ENCODE peak calls at places on chromosomes 6 and 20, in four cellular contexts. One of them, this sample, is unnamed.

GRCh38 chr20:48544402-48545333 is 283.1 kb downstream of the PREX1 start:
- DNase-seq in adrenal gland: no peak
- DNase-seq in mesendoderm: peak; percentile 42
- DNase-seq in Panc1: no peak
- DNase-seq in this sample: peak; percentile 70

GRCh38 chr6:146857960-146858308 is 259.2 kb downstream of the ADGB start:
- DNase-seq in adrenal gland: no peak
- DNase-seq in mesendoderm: peak; percentile 64
- DNase-seq in Panc1: no peak
- DNase-seq in this sample: peak; percentile 52

GRCh38 chr20:5871720-5872410 is 78.5 kb downstream of the TRMT6 start:
- DNase-seq in adrenal gland: no peak
- DNase-seq in mesendoderm: peak; percentile 10
- DNase-seq in Panc1: no peak
- DNase-seq in this sample: peak; percentile 32

GRCh38 chr6:161186173-161186769 is 87.6 kb downstream of the AGPAT4 start:
- DNase-seq in adrenal gland: no peak
- DNase-seq in mesendoderm: no peak
- DNase-seq in Panc1: peak; percentile 41
- DNase-seq in this sample: no peak

GRCh38 chr6:63573140-63573898 is 1.0 kb downstream of the LOC128125822 start:
- DNase-seq in adrenal gland: peak; percentile 85
- DNase-seq in mesendoderm: peak; percentile 95
- DNase-seq in Panc1: no peak
- DNase-seq in this sample: peak; percentile 61

GRCh38 chr6:135033238-135033637 is 21.4 kb downstream of the HBS1L start:
- DNase-seq in adrenal gland: no peak
- DNase-seq in mesendoderm: no peak
- DNase-seq in Panc1: no peak
- DNase-seq in this sample: no peak

GRCh38 chr6:43734294-43734665 is 35.7 kb upstream of the VEGFA start:
- DNase-seq in adrenal gland: no peak
- DNase-seq in mesendoderm: no peak
- DNase-seq in Panc1: no peak
- DNase-seq in this sample: no peak

GRCh38 chr6:51249798-51250197 is 431.1 kb downstream of the TFAP2B start:
- DNase-seq in adrenal gland: no peak
- DNase-seq in mesendoderm: no peak
- DNase-seq in Panc1: no peak
- DNase-seq in this sample: no peak

GRCh38 chr6:98836025-98836961 is 1.9 kb downstream of the POU3F2 start:
- DNase-seq in adrenal gland: no peak
- DNase-seq in mesendoderm: peak; percentile 56
- DNase-seq in Panc1: no peak
- DNase-seq in this sample: no peak

GRCh38 chr20:32966881-32967781 is 37.1 kb downstream of the SUN5 start:
- DNase-seq in adrenal gland: no peak
- DNase-seq in mesendoderm: no peak
- DNase-seq in Panc1: no peak
- DNase-seq in this sample: no peak

GRCh38 chr20:53163486-53163885 is 191.3 kb downstream of the TSHZ2 start:
- DNase-seq in adrenal gland: no peak
- DNase-seq in mesendoderm: no peak
- DNase-seq in Panc1: no peak
- DNase-seq in this sample: no peak

GRCh38 chr6:15791401-15792137 is 128.7 kb upstream of the DTNBP1 start:
- DNase-seq in adrenal gland: no peak
- DNase-seq in mesendoderm: no peak
- DNase-seq in Panc1: no peak
- DNase-seq in this sample: no peak

GRCh38 chr6:20302702-20303251 is 90.5 kb upstream of the MBOAT1 start:
- DNase-seq in adrenal gland: no peak
- DNase-seq in mesendoderm: peak; percentile 84
- DNase-seq in Panc1: no peak
- DNase-seq in this sample: no peak

GRCh38 chr20:20553534-20553933 is 158.9 kb downstream of the RALGAPA2 start:
- DNase-seq in adrenal gland: no peak
- DNase-seq in mesendoderm: no peak
- DNase-seq in Panc1: no peak
- DNase-seq in this sample: no peak

GRCh38 chr20:13839421-13840092 is 54.7 kb downstream of the NDUFAF5 start:
- DNase-seq in adrenal gland: no peak
- DNase-seq in mesendoderm: no peak
- DNase-seq in Panc1: no peak
- DNase-seq in this sample: no peak

GRCh38 chr20:2626853-2627541 is 25.4 kb upstream of the NOP56 start:
- DNase-seq in adrenal gland: no peak
- DNase-seq in mesendoderm: peak; percentile 12
- DNase-seq in Panc1: no peak
- DNase-seq in this sample: peak; percentile 10

GRCh38 chr6:22878706-22879105 is 309.3 kb downstream of the HDGFL1 start:
- DNase-seq in adrenal gland: no peak
- DNase-seq in mesendoderm: no peak
- DNase-seq in Panc1: no peak
- DNase-seq in this sample: no peak

GRCh38 chr6:124389127-124389526 is 573.1 kb upstream of the RNF217 start:
- DNase-seq in adrenal gland: no peak
- DNase-seq in mesendoderm: peak; percentile 22
- DNase-seq in Panc1: no peak
- DNase-seq in this sample: no peak

GRCh38 chr20:32623667-32624157 is 38.6 kb upstream of the NOL4L start:
- DNase-seq in adrenal gland: no peak
- DNase-seq in mesendoderm: peak; percentile 54
- DNase-seq in Panc1: no peak
- DNase-seq in this sample: no peak

GRCh38 chr6:16352821-16353438 is 114.5 kb downstream of the GMPR start:
- DNase-seq in adrenal gland: no peak
- DNase-seq in mesendoderm: no peak
- DNase-seq in Panc1: no peak
- DNase-seq in this sample: no peak

GRCh38 chr20:59726196-59726595 is 121.9 kb downstream of the PHACTR3 start:
- DNase-seq in adrenal gland: no peak
- DNase-seq in mesendoderm: no peak
- DNase-seq in Panc1: no peak
- DNase-seq in this sample: no peak

GRCh38 chr6:145080651-145081050 is 654.7 kb downstream of the EPM2A start:
- DNase-seq in adrenal gland: no peak
- DNase-seq in mesendoderm: no peak
- DNase-seq in Panc1: no peak
- DNase-seq in this sample: no peak
- H3K36me3 ChIP-seq in adrenal gland: no peaks in the 10 kb centered on the region
- H3K36me3 ChIP-seq in mesendoderm: no peaks in the 10 kb centered on the region
- H3K36me3 ChIP-seq in Panc1: no peaks in the 10 kb centered on the region
- H3K36me3 ChIP-seq in this sample: no peaks in the 10 kb centered on the region

GRCh38 chr6:1612386-1612893 is 2.7 kb downstream of the FOXC1 start:
- DNase-seq in adrenal gland: no peak
- DNase-seq in mesendoderm: no peak
- DNase-seq in Panc1: no peak
- DNase-seq in this sample: no peak

GRCh38 chr6:1611322-1611571 is 1.5 kb downstream of the FOXC1 start:
- DNase-seq in adrenal gland: no peak
- DNase-seq in mesendoderm: no peak
- DNase-seq in Panc1: no peak
- DNase-seq in this sample: peak; percentile 74

GRCh38 chr6:1610497-1611321 is 994 bp downstream of the FOXC1 start:
- DNase-seq in adrenal gland: no peak
- DNase-seq in mesendoderm: no peak
- DNase-seq in Panc1: no peak
- DNase-seq in this sample: peak; percentile 41

GRCh38 chr6:1612902-1613301 is 3.2 kb downstream of the FOXC1 start:
- DNase-seq in adrenal gland: no peak
- DNase-seq in mesendoderm: no peak
- DNase-seq in Panc1: no peak
- DNase-seq in this sample: no peak

GRCh38 chr6:1611572-1612385 is 2.1 kb downstream of the FOXC1 start:
- DNase-seq in adrenal gland: no peak
- DNase-seq in mesendoderm: peak; percentile 22
- DNase-seq in Panc1: no peak
- DNase-seq in this sample: peak; percentile 37
- H3K4me1 ChIP-seq in adrenal gland: peaks cover 10% of the 10 kb centered on the region
- H3K4me1 ChIP-seq in mesendoderm: peaks cover 4% of the 10 kb centered on the region
- H3K4me1 ChIP-seq in Panc1: peaks cover 13% of the 10 kb centered on the region
- H3K4me1 ChIP-seq in this sample: peaks cover 8% of the 10 kb centered on the region

DNA sequence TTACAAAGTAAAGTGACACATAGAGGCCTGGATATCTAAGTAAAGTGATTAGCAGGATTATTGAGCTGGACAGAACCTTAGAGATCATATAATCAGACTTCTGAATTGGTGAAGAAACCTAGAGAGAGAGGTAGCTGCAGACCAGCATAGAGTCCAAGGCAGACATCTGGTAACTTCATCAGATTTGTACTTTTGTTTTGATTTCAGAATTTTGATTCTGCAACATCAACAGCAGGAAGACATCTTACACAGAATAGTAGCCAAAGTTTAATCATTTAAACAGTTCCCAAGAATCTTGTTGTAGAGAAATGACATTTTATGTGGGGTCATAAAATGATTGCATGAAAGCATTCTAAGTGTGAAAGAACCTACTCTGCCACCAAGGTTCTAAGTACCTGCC is 39.3 kb downstream of the RPRD1B start:
- DNase-seq in adrenal gland: no peak
- DNase-seq in mesendoderm: no peak
- DNase-seq in Panc1: no peak
- DNase-seq in this sample: no peak
- H3K36me3 ChIP-seq in adrenal gland: peaks cover 43% of the 10 kb centered on the region
- H3K36me3 ChIP-seq in mesendoderm: peaks cover 12% of the 10 kb centered on the region
- H3K36me3 ChIP-seq in Panc1: peaks cover 11% of the 10 kb centered on the region
- H3K36me3 ChIP-seq in this sample: peaks cover 91% of the 10 kb centered on the region

GRCh38 chr6:125779924-125780539 is 10.7 kb upstream of the NCOA7 start:
- DNase-seq in adrenal gland: peak; percentile 92
- DNase-seq in mesendoderm: peak; percentile 96
- DNase-seq in Panc1: peak; percentile 96
- DNase-seq in this sample: peak; percentile 77

GRCh38 chr6:125781307-125781868 is 9.4 kb upstream of the NCOA7 start:
- DNase-seq in adrenal gland: peak; percentile 54
- DNase-seq in mesendoderm: no peak
- DNase-seq in Panc1: no peak
- DNase-seq in this sample: no peak

GRCh38 chr6:125787791-125788190 is 3.0 kb upstream of the NCOA7 start:
- DNase-seq in adrenal gland: no peak
- DNase-seq in mesendoderm: no peak
- DNase-seq in Panc1: no peak
- DNase-seq in this sample: no peak

GRCh38 chr6:125780540-125781306 is 10.0 kb upstream of the NCOA7 start:
- DNase-seq in adrenal gland: peak; percentile 60
- DNase-seq in mesendoderm: peak; percentile 81
- DNase-seq in Panc1: peak; percentile 93
- DNase-seq in this sample: peak; percentile 62

DNA sequence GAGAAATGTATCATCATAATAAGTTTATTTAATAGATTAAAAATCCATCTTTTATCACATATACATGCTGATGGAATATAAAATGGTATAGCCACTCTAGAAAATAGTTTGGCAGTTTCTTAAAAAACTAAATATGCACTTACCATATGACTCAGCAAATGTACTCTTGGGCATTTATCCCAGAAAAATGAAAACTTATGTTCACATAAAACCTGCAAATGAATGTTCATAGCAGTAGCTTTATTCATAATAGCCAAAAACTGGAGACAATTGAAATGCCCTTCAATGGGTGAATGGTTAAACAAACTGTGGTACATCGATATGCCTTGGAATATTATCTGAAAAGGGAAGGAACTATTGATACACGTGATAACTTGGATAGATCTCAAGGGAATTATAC is 6.4 kb upstream of the NCOA7 start:
- DNase-seq in adrenal gland: no peak
- DNase-seq in mesendoderm: no peak
- DNase-seq in Panc1: no peak
- DNase-seq in this sample: no peak
- H3K4me1 ChIP-seq in adrenal gland: peaks cover 26% of the 10 kb centered on the region
- H3K4me1 ChIP-seq in mesendoderm: no peaks in the 10 kb centered on the region
- H3K4me1 ChIP-seq in Panc1: peaks cover 10% of the 10 kb centered on the region
- H3K4me1 ChIP-seq in this sample: peaks cover 10% of the 10 kb centered on the region

GRCh38 chr20:63943808-63944077 is 12.5 kb downstream of the UCKL1 start:
- DNase-seq in adrenal gland: no peak
- DNase-seq in mesendoderm: no peak
- DNase-seq in Panc1: no peak
- DNase-seq in this sample: no peak
- H3K36me3 ChIP-seq in adrenal gland: peaks cover 56% of the 10 kb centered on the region
- H3K36me3 ChIP-seq in mesendoderm: peaks cover 3% of the 10 kb centered on the region
- H3K36me3 ChIP-seq in Panc1: no peaks in the 10 kb centered on the region
- H3K36me3 ChIP-seq in this sample: peaks cover 61% of the 10 kb centered on the region

DNA sequence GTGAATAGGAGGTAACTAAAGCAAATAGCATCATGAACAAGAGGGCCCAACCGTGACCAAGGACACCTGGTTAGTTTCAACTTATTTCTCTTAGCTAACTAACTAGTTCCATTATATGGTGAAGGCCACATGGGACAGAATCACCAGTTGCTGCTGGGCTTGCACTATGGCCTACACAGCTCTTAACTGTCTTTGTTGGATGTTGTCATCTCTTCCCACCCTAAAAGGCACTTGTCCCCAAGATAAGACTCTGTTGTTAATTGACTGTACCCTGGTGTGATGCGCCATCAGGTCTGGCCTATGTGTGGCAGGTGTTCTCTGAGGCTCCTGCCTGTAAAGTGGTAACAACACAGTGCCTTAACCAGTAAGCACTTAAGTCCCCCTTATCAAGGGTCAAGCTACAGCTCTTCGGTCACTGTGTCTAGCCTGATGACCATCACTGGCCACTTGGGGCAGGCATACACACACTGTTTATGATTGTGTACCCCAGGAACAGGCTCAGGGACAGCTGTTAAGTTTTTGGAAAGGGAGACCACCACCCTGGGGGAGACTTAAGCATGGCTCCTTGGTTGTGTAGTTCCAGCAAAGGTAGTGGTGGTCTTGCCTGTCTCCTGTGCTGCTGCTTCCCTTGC is 51.2 kb downstream of the CHD6 start:
- DNase-seq in adrenal gland: no peak
- DNase-seq in mesendoderm: no peak
- DNase-seq in Panc1: no peak
- DNase-seq in this sample: no peak
- H3K4me1 ChIP-seq in adrenal gland: peaks cover 28% of the 10 kb centered on the region
- H3K4me1 ChIP-seq in mesendoderm: no peaks in the 10 kb centered on the region
- H3K4me1 ChIP-seq in Panc1: no peaks in the 10 kb centered on the region
- H3K4me1 ChIP-seq in this sample: no peaks in the 10 kb centered on the region

GRCh38 chr6:110214338-110214737 is 34.1 kb downstream of the CDC40 start:
- DNase-seq in adrenal gland: no peak
- DNase-seq in mesendoderm: no peak
- DNase-seq in Panc1: no peak
- DNase-seq in this sample: no peak
- H3K36me3 ChIP-seq in adrenal gland: peaks cover 50% of the 10 kb centered on the region
- H3K36me3 ChIP-seq in mesendoderm: peaks cover 2% of the 10 kb centered on the region
- H3K36me3 ChIP-seq in Panc1: peaks cover 30% of the 10 kb centered on the region
- H3K36me3 ChIP-seq in this sample: peaks cover 25% of the 10 kb centered on the region

This sample was measured in BE2C.